ENCODE peak calls at places on chromosomes 12 and 14, in four cellular contexts. One of them, this sample, is unnamed.

GRCh38 chr12:51954465-51955361 is 3.2 kb downstream of the ACVR1B start:
- DNase-seq in NCI-H1092 treated with DMSO at 0.1 percent for 48 hours: no peak
- DNase-seq in lung: no peak
- DNase-seq in amygdala: no peak
- DNase-seq in this sample: peak

GRCh38 chr12:4251228-4251891 is 22.2 kb upstream of the CCND2 start:
- DNase-seq in NCI-H1092 treated with DMSO at 0.1 percent for 48 hours: no peak
- DNase-seq in lung: no peak
- DNase-seq in amygdala: no peak
- DNase-seq in this sample: no peak

GRCh38 chr12:116773276-116773731 is 35.2 kb downstream of the RNFT2 start:
- DNase-seq in NCI-H1092 treated with DMSO at 0.1 percent for 48 hours: no peak
- DNase-seq in lung: no peak
- DNase-seq in amygdala: no peak
- DNase-seq in this sample: no peak

GRCh38 chr12:130560321-130560720 is 155.8 kb downstream of the RIMBP2 start:
- DNase-seq in NCI-H1092 treated with DMSO at 0.1 percent for 48 hours: no peak
- DNase-seq in lung: no peak
- DNase-seq in amygdala: no peak
- DNase-seq in this sample: no peak

GRCh38 chr12:130485291-130486145 is 147.8 kb downstream of the PIWIL1 start:
- DNase-seq in NCI-H1092 treated with DMSO at 0.1 percent for 48 hours: no peak
- DNase-seq in lung: no peak
- DNase-seq in amygdala: no peak
- DNase-seq in this sample: no peak

GRCh38 chr14:95834491-95834890 is 42.1 kb upstream of the TUNAR start:
- DNase-seq in NCI-H1092 treated with DMSO at 0.1 percent for 48 hours: no peak
- DNase-seq in lung: no peak
- DNase-seq in amygdala: no peak
- DNase-seq in this sample: no peak

GRCh38 chr14:67524152-67524963 is 8.7 kb upstream of the PLEKHH1 start:
- DNase-seq in NCI-H1092 treated with DMSO at 0.1 percent for 48 hours: no peak
- DNase-seq in lung: no peak
- DNase-seq in amygdala: no peak
- DNase-seq in this sample: peak

GRCh38 chr12:79689477-79690155 is 1.1 kb downstream of the PAWR start:
- DNase-seq in NCI-H1092 treated with DMSO at 0.1 percent for 48 hours: peak
- DNase-seq in lung: peak
- DNase-seq in amygdala: no peak
- DNase-seq in this sample: peak

GRCh38 chr14:60002819-60003492 is 83.0 kb downstream of the LRRC9 start:
- DNase-seq in NCI-H1092 treated with DMSO at 0.1 percent for 48 hours: no peak
- DNase-seq in lung: no peak
- DNase-seq in amygdala: peak
- DNase-seq in this sample: peak

GRCh38 chr12:122064034-122064777 is 14.3 kb upstream of the MLXIP start:
- DNase-seq in NCI-H1092 treated with DMSO at 0.1 percent for 48 hours: peak
- DNase-seq in lung: peak
- DNase-seq in amygdala: peak
- DNase-seq in this sample: peak

GRCh38 chr14:63685401-63685800 is 42.5 kb downstream of the SGPP1 start:
- DNase-seq in NCI-H1092 treated with DMSO at 0.1 percent for 48 hours: no peak
- DNase-seq in lung: no peak
- DNase-seq in amygdala: no peak
- DNase-seq in this sample: no peak

GRCh38 chr12:47652491-47653234 is 53.2 kb downstream of the RPAP3 start:
- DNase-seq in NCI-H1092 treated with DMSO at 0.1 percent for 48 hours: no peak
- DNase-seq in lung: no peak
- DNase-seq in amygdala: peak
- DNase-seq in this sample: no peak

GRCh38 chr14:77965919-77966435 is 166.1 kb downstream of the ADCK1 start:
- DNase-seq in NCI-H1092 treated with DMSO at 0.1 percent for 48 hours: peak
- DNase-seq in lung: no peak
- DNase-seq in amygdala: no peak
- DNase-seq in this sample: no peak

GRCh38 chr12:63967358-63967757 is 122.9 kb downstream of the SRGAP1 start:
- DNase-seq in NCI-H1092 treated with DMSO at 0.1 percent for 48 hours: no peak
- DNase-seq in lung: no peak
- DNase-seq in amygdala: no peak
- DNase-seq in this sample: no peak

GRCh38 chr14:22791302-22791701 is 23.9 kb downstream of the SLC7A7 start:
- DNase-seq in NCI-H1092 treated with DMSO at 0.1 percent for 48 hours: no peak
- DNase-seq in lung: no peak
- DNase-seq in amygdala: no peak
- DNase-seq in this sample: no peak

GRCh38 chr12:27013606-27014084 is 539 bp downstream of the TM7SF3 start:
- DNase-seq in NCI-H1092 treated with DMSO at 0.1 percent for 48 hours: peak
- DNase-seq in lung: no peak
- DNase-seq in amygdala: no peak
- DNase-seq in this sample: no peak

GRCh38 chr12:47302111-47302597 is 222.4 kb upstream of the AMIGO2 start:
- DNase-seq in NCI-H1092 treated with DMSO at 0.1 percent for 48 hours: no peak
- DNase-seq in lung: no peak
- DNase-seq in amygdala: no peak
- DNase-seq in this sample: no peak

GRCh38 chr12:7060353-7060954 is at the start of gene C1S:
- DNase-seq in NCI-H1092 treated with DMSO at 0.1 percent for 48 hours: peak
- DNase-seq in lung: peak
- DNase-seq in amygdala: no peak
- DNase-seq in this sample: peak

GRCh38 chr12:53427905-53428594 is 4.4 kb downstream of the AMHR2 start:
- DNase-seq in NCI-H1092 treated with DMSO at 0.1 percent for 48 hours: no peak
- DNase-seq in lung: no peak
- DNase-seq in amygdala: no peak
- DNase-seq in this sample: no peak

GRCh38 chr12:52543985-52544888 is 8.7 kb downstream of the KRT71 start:
- DNase-seq in NCI-H1092 treated with DMSO at 0.1 percent for 48 hours: no peak
- DNase-seq in lung: no peak
- DNase-seq in amygdala: peak
- DNase-seq in this sample: no peak

GRCh38 chr12:4584896-4585295 is 22.9 kb downstream of the DYRK4 start:
- DNase-seq in NCI-H1092 treated with DMSO at 0.1 percent for 48 hours: no peak
- DNase-seq in lung: no peak
- DNase-seq in amygdala: no peak
- DNase-seq in this sample: no peak

GRCh38 chr14:26730929-26731618 is 133.2 kb upstream of the NOVA1 start:
- DNase-seq in NCI-H1092 treated with DMSO at 0.1 percent for 48 hours: peak
- DNase-seq in lung: no peak
- DNase-seq in amygdala: no peak
- DNase-seq in this sample: no peak

GRCh38 chr14:90341784-90342183 is 10.0 kb upstream of the NRDE2 start:
- DNase-seq in NCI-H1092 treated with DMSO at 0.1 percent for 48 hours: no peak
- DNase-seq in lung: no peak
- DNase-seq in amygdala: no peak
- DNase-seq in this sample: no peak

GRCh38 chr12:94616217-94616729 is 34.1 kb downstream of the TMCC3 start:
- DNase-seq in NCI-H1092 treated with DMSO at 0.1 percent for 48 hours: no peak
- DNase-seq in lung: no peak
- DNase-seq in amygdala: peak
- DNase-seq in this sample: peak

GRCh38 chr14:105161314-105161713 is 7.3 kb downstream of the JAG2 start:
- DNase-seq in NCI-H1092 treated with DMSO at 0.1 percent for 48 hours: peak
- DNase-seq in lung: no peak
- DNase-seq in amygdala: no peak
- DNase-seq in this sample: no peak

GRCh38 chr14:81042431-81042830 is 87.0 kb downstream of the TSHR start:
- DNase-seq in NCI-H1092 treated with DMSO at 0.1 percent for 48 hours: no peak
- DNase-seq in lung: no peak
- DNase-seq in amygdala: no peak
- DNase-seq in this sample: no peak

GRCh38 chr12:4307593-4308333 is 13.2 kb upstream of the TIGAR start:
- DNase-seq in NCI-H1092 treated with DMSO at 0.1 percent for 48 hours: peak
- DNase-seq in lung: peak
- DNase-seq in amygdala: peak
- DNase-seq in this sample: peak

GRCh38 chr12:94207467-94208432 is 59.4 kb downstream of the PLXNC1 start:
- DNase-seq in NCI-H1092 treated with DMSO at 0.1 percent for 48 hours: no peak
- DNase-seq in lung: no peak
- DNase-seq in amygdala: no peak
- DNase-seq in this sample: no peak

GRCh38 chr12:67649165-67650126 is 901 bp downstream of the DYRK2 start:
- DNase-seq in NCI-H1092 treated with DMSO at 0.1 percent for 48 hours: no peak
- DNase-seq in lung: no peak
- DNase-seq in amygdala: no peak
- DNase-seq in this sample: peak

GRCh38 chr12:119528241-119528640 is 65.3 kb upstream of the TMEM233 start:
- DNase-seq in NCI-H1092 treated with DMSO at 0.1 percent for 48 hours: no peak
- DNase-seq in lung: no peak
- DNase-seq in amygdala: no peak
- DNase-seq in this sample: no peak

GRCh38 chr14:94120667-94121335 is 8.6 kb downstream of the IFI27L2 start:
- DNase-seq in NCI-H1092 treated with DMSO at 0.1 percent for 48 hours: no peak
- DNase-seq in lung: no peak
- DNase-seq in amygdala: no peak
- DNase-seq in this sample: no peak

GRCh38 chr14:52076334-52076733 is 7.5 kb upstream of the NID2 start:
- DNase-seq in NCI-H1092 treated with DMSO at 0.1 percent for 48 hours: no peak
- DNase-seq in lung: no peak
- DNase-seq in amygdala: no peak
- DNase-seq in this sample: no peak

GRCh38 chr14:54435500-54435981 is 5.6 kb downstream of the CNIH1 start:
- DNase-seq in NCI-H1092 treated with DMSO at 0.1 percent for 48 hours: no peak
- DNase-seq in lung: no peak
- DNase-seq in amygdala: no peak
- DNase-seq in this sample: no peak

GRCh38 chr12:121996050-121996944 is 25.4 kb upstream of the BCL7A start:
- DNase-seq in NCI-H1092 treated with DMSO at 0.1 percent for 48 hours: no peak
- DNase-seq in lung: no peak
- DNase-seq in amygdala: no peak
- DNase-seq in this sample: no peak

GRCh38 chr14:71497645-71498086 is 434.6 kb upstream of the RGS6 start:
- DNase-seq in NCI-H1092 treated with DMSO at 0.1 percent for 48 hours: peak
- DNase-seq in lung: no peak
- DNase-seq in amygdala: no peak
- DNase-seq in this sample: no peak

GRCh38 chr14:58749066-58749669 is 111.4 kb downstream of the DACT1 start:
- DNase-seq in NCI-H1092 treated with DMSO at 0.1 percent for 48 hours: no peak
- DNase-seq in lung: no peak
- DNase-seq in amygdala: no peak
- DNase-seq in this sample: peak

GRCh38 chr14:103734081-103734888 is 18.7 kb downstream of the ZFYVE21 start:
- DNase-seq in NCI-H1092 treated with DMSO at 0.1 percent for 48 hours: no peak
- DNase-seq in lung: no peak
- DNase-seq in amygdala: no peak
- DNase-seq in this sample: no peak

GRCh38 chr12:52029686-52030085 is 21.6 kb upstream of the NR4A1 start:
- DNase-seq in NCI-H1092 treated with DMSO at 0.1 percent for 48 hours: peak
- DNase-seq in lung: no peak
- DNase-seq in amygdala: no peak
- DNase-seq in this sample: no peak

GRCh38 chr12:106071686-106072085 is 67.1 kb downstream of the NUAK1 start:
- DNase-seq in NCI-H1092 treated with DMSO at 0.1 percent for 48 hours: no peak
- DNase-seq in lung: no peak
- DNase-seq in amygdala: no peak
- DNase-seq in this sample: no peak

This sample was measured in left colon.